ENCODE peak calls at places on chromosome 2, in eight cellular contexts. W, E, X, B, O, M, Y and Z are unnamed samples.

GRCh38 chr2:104658149-104658839 is 195.6 kb upstream of the POU3F3 start:
- DNase-seq in E (no peak), W (peak; percentile 73), M (peak; percentile 56), B (no peak), X (peak; percentile 66), O (peak; percentile 65), Y (peak; percentile 44), Z (no peak)

GRCh38 chr2:166494140-166494544 is at the start of gene SCN7A:
- DNase-seq in B (no peak), O (peak; percentile 83), E (no peak), Y (peak; percentile 80), M (peak; percentile 43), W (peak; percentile 83), X (peak; percentile 87), Z (peak; percentile 62)

GRCh38 chr2:229407170-229407569 is 136.1 kb upstream of the PID1 start:
- DNase-seq in X (peak; percentile 6), Y (no peak), E (no peak), W (peak; percentile 71), O (peak; percentile 85), M (no peak), B (peak; percentile 43), Z (peak; percentile 28)

GRCh38 chr2:211930331-211930730 is 608.3 kb downstream of the ERBB4 start:
- DNase-seq in M (no peak), Y (no peak), X (no peak), W (no peak), B (no peak), E (no peak), O (no peak), Z (no peak)

GRCh38 chr2:195985731-195986130 is 82.9 kb downstream of the DNAH7 start:
- DNase-seq in Y (no peak), B (no peak), M (no peak), E (no peak), W (no peak), X (no peak), O (no peak), Z (no peak)

GRCh38 chr2:11446733-11447248 is 19.2 kb downstream of the E2F6 start:
- DNase-seq in E (no peak), X (peak; percentile 80), W (no peak), B (peak; percentile 12), M (peak; percentile 49), O (no peak), Y (peak; percentile 69), Z (no peak)

GRCh38 chr2:24513672-24514071 is 22.6 kb downstream of the NCOA1 start:
- DNase-seq in Y (no peak), E (no peak), M (no peak), X (no peak), B (no peak), W (no peak), O (no peak), Z (no peak)

GRCh38 chr2:178241852-178242551 is 47.7 kb downstream of the OSBPL6 start:
- DNase-seq in E (no peak), X (no peak), Y (peak; percentile 12), B (peak; percentile 79), M (peak; percentile 72), O (no peak), W (no peak), Z (peak; percentile 61)

GRCh38 chr2:85246348-85246747 is 81.4 kb downstream of the TGOLN2 start:
- DNase-seq in X (no peak), Y (no peak), W (no peak), O (no peak), B (no peak), E (no peak), M (no peak), Z (no peak)

GRCh38 chr2:202009019-202009481 is 24.6 kb upstream of the FZD7 start:
- DNase-seq in X (no peak), W (no peak), Y (no peak), O (peak; percentile 67), B (no peak), M (no peak), E (no peak), Z (no peak)

GRCh38 chr2:10389596-10389995 is 58.5 kb downstream of the ODC1 start:
- DNase-seq in M (no peak), O (no peak), B (no peak), E (no peak), W (no peak), X (no peak), Y (no peak), Z (no peak)

GRCh38 chr2:15860051-15860663 is 80.2 kb upstream of the MYCN start:
- DNase-seq in W (no peak), O (no peak), X (no peak), M (no peak), B (no peak), Y (no peak), E (no peak), Z (no peak)

GRCh38 chr2:187783446-187783845 is 229.2 kb upstream of the TFPI start:
- DNase-seq in X (no peak), M (no peak), O (no peak), W (no peak), E (no peak), B (no peak), Y (no peak), Z (no peak)

GRCh38 chr2:164896226-164896625 is 54.6 kb upstream of the COBLL1 start:
- DNase-seq in E (no peak), W (no peak), O (no peak), Y (no peak), X (no peak), M (no peak), B (no peak), Z (no peak)

GRCh38 chr2:240208631-240209211 is 68.3 kb upstream of the OTOS start:
- DNase-seq in X (no peak), W (peak; percentile 56), M (peak; percentile 33), O (no peak), Y (no peak), E (no peak), B (no peak), Z (no peak)

DNA sequence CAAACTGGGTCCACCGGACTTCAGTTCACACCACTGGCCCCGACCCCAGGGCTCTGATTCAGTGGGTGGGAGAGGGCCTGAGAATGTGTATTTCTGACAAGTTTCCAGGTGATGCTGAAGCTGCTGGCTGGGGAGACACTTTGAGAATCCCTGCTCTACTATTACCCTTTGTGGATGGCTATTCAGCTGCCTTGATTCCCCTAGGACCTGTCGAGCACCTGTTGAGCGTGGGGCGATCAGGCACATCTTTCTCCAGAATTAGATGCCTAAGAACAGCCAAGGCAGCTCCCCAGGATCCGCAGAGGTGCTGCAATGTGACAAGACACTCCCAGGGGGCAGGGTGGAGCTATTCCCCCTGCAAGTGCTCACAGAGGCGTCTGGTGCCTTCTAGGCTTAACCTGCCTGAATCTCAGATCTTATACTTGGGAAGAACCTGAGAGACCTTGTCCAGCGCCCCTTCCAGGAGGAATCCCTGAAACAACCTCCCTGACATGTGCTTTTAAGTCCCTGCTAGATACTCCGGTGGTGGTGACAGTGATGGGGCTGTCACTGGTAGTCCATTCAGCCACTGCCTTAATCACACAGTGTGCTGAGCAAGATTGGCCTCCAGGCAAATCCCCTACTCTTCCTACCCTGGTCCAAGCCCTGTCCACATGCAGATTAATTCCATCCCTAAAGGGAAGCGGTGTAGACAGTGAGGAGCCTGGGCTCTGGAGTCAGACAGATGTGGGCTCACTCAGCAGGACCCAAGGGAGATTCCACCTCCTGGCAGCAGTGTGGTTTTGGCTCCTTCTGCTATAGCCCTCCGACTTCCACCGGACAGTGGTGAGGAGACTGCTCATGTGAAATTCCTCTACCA is 43.4 kb upstream of the OTOF start:
- DNase-seq in E (no peak), X (peak; percentile 81), W (peak; percentile 16), Y (peak; percentile 34), B (no peak), M (no peak), O (no peak), Z (no peak)
- TF ChIP-seq CTCF in E (no peak), X (peak; percentile 68), W (no peak), Y (peak; percentile 38), B (no peak), M (no peak), O (no peak), Z (peak; percentile 7)

DNA sequence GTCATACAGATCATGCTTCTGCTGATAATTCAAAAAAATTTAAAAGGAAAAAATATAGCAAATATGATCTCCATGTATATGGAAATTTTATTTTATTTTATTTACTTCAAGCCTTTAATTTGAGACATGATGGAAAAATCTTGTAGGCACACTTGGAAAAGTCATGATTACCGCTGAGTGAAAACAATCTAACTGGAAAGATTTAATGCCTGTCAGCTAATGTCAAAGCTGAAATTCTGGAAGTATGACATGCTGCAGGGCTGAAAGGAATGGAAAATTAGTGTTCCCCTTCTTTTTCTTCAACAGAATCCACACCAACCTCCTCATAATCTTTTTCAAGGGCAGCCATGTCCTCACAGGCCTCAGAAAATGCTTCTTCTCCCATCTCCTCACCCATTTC is 58.2 kb downstream of the RPRM start:
- DNase-seq in X (no peak), E (no peak), B (no peak), W (no peak), M (no peak), O (no peak), Y (no peak), Z (no peak)
- TF ChIP-seq CTCF in X (no peak), E (no peak), B (no peak), W (no peak), M (no peak), O (no peak), Y (no peak), Z (no peak)

DNA sequence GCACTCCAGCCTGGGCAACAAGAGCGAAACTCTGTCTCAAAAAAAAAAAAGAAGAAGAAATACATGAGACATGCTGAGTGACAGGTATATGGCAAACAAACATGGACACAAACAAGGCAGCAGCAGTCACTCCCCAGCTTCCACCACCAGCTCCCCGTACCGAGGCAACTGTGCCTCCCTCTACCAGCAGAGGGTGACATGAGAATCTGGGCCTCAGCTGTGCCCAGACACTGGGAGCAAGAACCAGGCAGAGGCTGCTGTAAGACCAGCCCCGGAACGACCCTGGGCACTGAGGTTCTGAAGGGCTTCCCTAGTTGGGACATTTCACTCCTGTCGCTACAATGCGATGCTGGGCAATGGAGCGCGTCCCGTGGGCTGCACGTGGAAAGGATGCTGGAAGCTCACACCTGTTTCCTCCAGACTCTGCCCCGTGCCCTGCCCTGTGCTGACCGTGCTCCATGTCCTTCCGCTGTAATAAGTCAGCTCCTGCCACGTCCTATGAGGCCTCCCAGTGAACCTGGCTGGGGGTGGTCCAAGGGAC is 37.1 kb downstream of the BOK start:
- DNase-seq in M (no peak), X (peak; percentile 65), W (no peak), O (no peak), B (no peak), Y (peak; percentile 38), E (no peak), Z (no peak)
- TF ChIP-seq CTCF in M (peak; percentile 33), X (peak; percentile 58), W (no peak), O (no peak), B (peak; percentile 27), Y (peak; percentile 23), E (no peak), Z (no peak)

DNA sequence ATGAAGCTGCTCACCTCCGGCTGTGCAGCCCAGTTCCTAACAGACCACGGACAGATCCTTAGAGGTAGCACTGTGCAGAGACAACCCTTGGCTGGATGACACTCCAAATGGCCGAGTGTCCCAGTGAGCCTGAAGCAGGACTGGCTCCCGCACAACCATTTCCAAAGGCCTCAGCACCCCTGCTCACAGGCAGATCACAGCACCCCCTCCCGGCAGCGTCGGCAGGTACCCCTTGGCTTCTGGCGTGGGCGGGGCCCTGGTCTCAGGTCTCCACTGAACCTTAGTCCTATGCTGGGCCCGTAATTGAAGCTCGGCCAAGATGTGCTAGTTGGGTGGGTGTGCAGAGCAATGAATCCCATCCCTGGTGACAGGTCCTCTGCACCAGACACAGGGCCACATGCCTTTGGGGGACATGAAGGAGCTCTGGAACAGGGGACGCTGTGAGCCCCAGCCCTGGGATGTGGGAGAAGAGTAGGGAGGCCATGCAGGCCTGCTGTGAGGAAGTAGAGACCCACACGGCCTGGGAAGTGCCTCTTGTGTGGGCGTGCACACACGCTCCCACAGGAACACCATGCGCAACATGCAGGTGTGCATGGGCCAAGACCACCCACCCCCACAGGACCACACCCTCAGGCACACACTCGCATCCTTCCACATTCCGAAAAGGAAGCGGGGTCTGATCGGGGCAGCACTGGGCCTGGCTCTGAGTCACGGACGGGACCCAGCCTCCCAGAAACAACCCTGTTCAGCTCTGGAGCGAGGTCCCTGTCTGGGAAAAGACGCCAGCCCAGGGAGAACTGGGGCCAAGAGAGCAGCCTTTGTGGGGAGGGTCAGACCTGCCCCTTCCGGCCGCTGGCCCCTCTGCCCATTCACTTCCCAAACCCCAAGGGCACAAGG is 2.8 kb downstream of the DUSP2 start:
- DNase-seq in O (peak; percentile 47), B (no peak), M (no peak), E (no peak), W (no peak), X (no peak), Y (no peak), Z (peak; percentile 49)
- TF ChIP-seq CTCF in O (no peak), B (no peak), M (no peak), E (no peak), W (no peak), X (no peak), Y (no peak), Z (no peak)